ENCODE peak calls at places on chromosomes 12 and 14, in eight cellular contexts. S is heart left ventricle, W is ovary, Y is IMR-90, C is epithelial cell of esophagus, N is PC-3, B is pancreas, J is neural progenitor cell. K is an unnamed sample.

GRCh38 chr12:92224685-92225331 is 79.2 kb upstream of the BTG1 start:
- DNase-seq in S (no peak), W (no peak), Y (peak), C (peak), N (peak), B (no peak), J (no peak), K (peak)

GRCh38 chr12:3243376-3244084 is 166.4 kb downstream of the TSPAN9 start:
- DNase-seq in S (no peak), W (no peak), Y (no peak), C (no peak), N (no peak), B (peak), J (no peak), K (no peak)

GRCh38 chr12:84034891-84035290 is 877.7 kb downstream of the SLC6A15 start:
- DNase-seq in S (no peak), W (no peak), Y (peak), C (no peak), N (no peak), B (no peak), J (no peak), K (no peak)

GRCh38 chr14:45891417-45892080 is 638.5 kb upstream of the MIS18BP1 start:
- DNase-seq in S (no peak), W (no peak), Y (no peak), C (peak), N (peak), B (no peak), J (peak), K (no peak)

GRCh38 chr12:121712462-121713256 is at the start of gene TMEM120B:
- DNase-seq in S (peak), W (peak), Y (peak), C (peak), N (peak), B (peak), J (peak), K (no peak)

GRCh38 chr12:94458882-94459772 is 540 bp downstream of the CEP83 start:
- DNase-seq in S (no peak), W (no peak), Y (peak), C (peak), N (peak), B (no peak), J (no peak), K (no peak)

GRCh38 chr12:76464636-76465166 is 94.9 kb downstream of the OSBPL8 start:
- DNase-seq in S (no peak), W (no peak), Y (peak), C (no peak), N (no peak), B (no peak), J (no peak), K (no peak)

GRCh38 chr14:89340200-89340667 is 76.8 kb downstream of the FOXN3 start:
- DNase-seq in S (no peak), W (peak), Y (peak), C (peak), N (no peak), B (no peak), J (no peak), K (no peak)

GRCh38 chr12:3187846-3188755 is 110.9 kb downstream of the TSPAN9 start:
- DNase-seq in S (no peak), W (no peak), Y (no peak), C (no peak), N (no peak), B (no peak), J (no peak), K (no peak)

GRCh38 chr12:57479043-57479375 is 657 bp downstream of the ARHGAP9 start:
- DNase-seq in S (no peak), W (no peak), Y (no peak), C (no peak), N (no peak), B (no peak), J (no peak), K (no peak)

GRCh38 chr14:63777024-63777423 is 49.2 kb upstream of the SGPP1 start:
- DNase-seq in S (no peak), W (no peak), Y (peak), C (peak), N (peak), B (no peak), J (no peak), K (peak)

GRCh38 chr12:65728348-65728912 is 95.9 kb upstream of the HMGA2 start:
- DNase-seq in S (no peak), W (no peak), Y (no peak), C (no peak), N (no peak), B (no peak), J (no peak), K (no peak)

GRCh38 chr12:93777249-93777648 is 100.1 kb downstream of the CRADD start:
- DNase-seq in S (no peak), W (peak), Y (peak), C (no peak), N (peak), B (no peak), J (no peak), K (no peak)

GRCh38 chr12:10097521-10097920 is 1.3 kb downstream of the CLEC1A start:
- DNase-seq in S (no peak), W (no peak), Y (no peak), C (no peak), N (no peak), B (no peak), J (no peak), K (no peak)

GRCh38 chr14:64889352-64889751 is 9.6 kb upstream of the SPTB start:
- DNase-seq in S (no peak), W (no peak), Y (peak), C (no peak), N (peak), B (no peak), J (no peak), K (no peak)

GRCh38 chr12:87155616-87156015 is 873.6 kb downstream of the C12orf50 start:
- DNase-seq in S (no peak), W (no peak), Y (peak), C (peak), N (peak), B (no peak), J (no peak), K (no peak)

GRCh38 chr14:102901633-102902032 is 20.8 kb upstream of the AMN start:
- DNase-seq in S (no peak), W (no peak), Y (no peak), C (no peak), N (no peak), B (no peak), J (no peak), K (no peak)

GRCh38 chr12:80509781-80510556 is 65.9 kb downstream of the PTPRQ start:
- DNase-seq in S (no peak), W (no peak), Y (peak), C (no peak), N (peak), B (no peak), J (no peak), K (peak)

GRCh38 chr12:78820946-78821345 is 43.6 kb upstream of the SYT1 start:
- DNase-seq in S (no peak), W (no peak), Y (no peak), C (no peak), N (no peak), B (no peak), J (no peak), K (no peak)

GRCh38 chr14:36676236-36676635 is 14.6 kb downstream of the PAX9 start:
- DNase-seq in S (no peak), W (no peak), Y (no peak), C (no peak), N (no peak), B (no peak), J (peak), K (no peak)

GRCh38 chr14:92679246-92679645 is 69.2 kb downstream of the LGMN start:
- DNase-seq in S (no peak), W (no peak), Y (no peak), C (no peak), N (no peak), B (no peak), J (no peak), K (no peak)

GRCh38 chr14:70884595-70885342 is 22.5 kb upstream of the PCNX1 start:
- DNase-seq in S (no peak), W (no peak), Y (no peak), C (peak), N (no peak), B (no peak), J (no peak), K (no peak)

GRCh38 chr12:100472325-100472724 is 1.3 kb upstream of the NR1H4 start:
- DNase-seq in S (no peak), W (no peak), Y (no peak), C (peak), N (no peak), B (no peak), J (no peak), K (no peak)

GRCh38 chr14:42224053-42224888 is 617.6 kb downstream of the LRFN5 start:
- DNase-seq in S (peak), W (peak), Y (peak), C (peak), N (peak), B (peak), J (peak), K (peak)

GRCh38 chr12:90343966-90344365 is 611.0 kb downstream of the CCER1 start:
- DNase-seq in S (no peak), W (no peak), Y (no peak), C (peak), N (no peak), B (no peak), J (no peak), K (no peak)

GRCh38 chr12:65660096-65660495 is 164.2 kb upstream of the HMGA2 start:
- DNase-seq in S (no peak), W (no peak), Y (no peak), C (no peak), N (no peak), B (no peak), J (no peak), K (no peak)

GRCh38 chr14:67188326-67188725 is 914 bp upstream of the GARIN2 start:
- DNase-seq in S (no peak), W (no peak), Y (no peak), C (peak), N (peak), B (no peak), J (no peak), K (no peak)

GRCh38 chr12:108567974-108568652 is 5.7 kb downstream of the ISCU start:
- DNase-seq in S (no peak), W (no peak), Y (peak), C (no peak), N (no peak), B (no peak), J (no peak), K (no peak)

GRCh38 chr12:79397609-79398008 is 293.2 kb downstream of the PAWR start:
- DNase-seq in S (no peak), W (no peak), Y (peak), C (no peak), N (no peak), B (no peak), J (no peak), K (no peak)

GRCh38 chr12:42468341-42468821 is 121.2 kb downstream of the PRICKLE1 start:
- DNase-seq in S (peak), W (peak), Y (no peak), C (no peak), N (no peak), B (no peak), J (no peak), K (no peak)

GRCh38 chr14:68951051-68951797 is 27.9 kb downstream of the ACTN1 start:
- DNase-seq in S (peak), W (peak), Y (peak), C (peak), N (peak), B (peak), J (no peak), K (peak)

GRCh38 chr12:40693503-40693863 is 1.2 kb downstream of the CNTN1 start:
- DNase-seq in S (no peak), W (peak), Y (no peak), C (peak), N (no peak), B (no peak), J (peak), K (no peak)

GRCh38 chr12:111268738-111269572 is 99.9 kb downstream of the PHETA1 start:
- DNase-seq in S (no peak), W (no peak), Y (no peak), C (no peak), N (peak), B (no peak), J (no peak), K (no peak)

GRCh38 chr12:2536724-2537123 is 258.0 kb upstream of the FKBP4 start:
- DNase-seq in S (no peak), W (no peak), Y (no peak), C (no peak), N (no peak), B (no peak), J (no peak), K (no peak)

GRCh38 chr14:75944607-75945241 is 37.1 kb downstream of the TGFB3 start:
- DNase-seq in S (no peak), W (no peak), Y (no peak), C (no peak), N (no peak), B (no peak), J (no peak), K (no peak)

DNA sequence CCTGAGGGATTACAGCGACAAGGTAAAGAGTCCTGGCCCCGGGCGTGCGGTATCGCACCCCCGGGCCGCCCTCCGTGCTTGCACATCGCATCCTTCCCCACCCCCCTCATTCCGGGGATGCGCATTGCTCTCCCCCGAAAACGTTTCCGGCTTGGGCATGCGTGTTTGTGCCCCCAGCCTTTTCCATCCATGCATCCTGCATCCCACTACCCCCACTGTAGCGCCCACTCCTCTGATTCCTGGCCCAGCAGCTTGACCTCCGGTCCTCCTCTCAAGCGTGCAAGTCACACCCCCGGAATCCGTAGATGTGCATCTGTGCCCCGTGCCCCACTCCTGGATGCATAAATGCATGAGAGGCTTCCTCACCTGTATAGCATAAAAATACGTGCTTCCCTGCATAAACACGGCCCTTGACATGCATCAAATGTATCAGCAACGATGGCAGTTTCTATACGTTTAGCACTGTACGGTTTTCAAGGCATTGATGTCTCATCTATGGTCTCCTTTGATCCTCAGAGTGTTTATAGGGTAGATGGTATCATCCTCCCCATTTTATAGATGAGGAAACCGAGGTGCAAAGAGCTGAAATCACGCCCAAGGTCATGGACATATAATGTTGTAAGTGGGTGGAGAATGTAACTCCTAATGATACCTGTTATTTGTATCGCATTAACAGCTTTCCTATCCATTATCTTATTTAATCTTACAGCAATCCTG is 484 bp downstream of the RIC8B start:
- DNase-seq in S (no peak), W (no peak), Y (no peak), C (no peak), N (peak), B (no peak), J (no peak), K (no peak)
- TF ChIP-seq CTCF in S (no peak), W (no peak), Y (no peak), C (no peak), N (no peak), B (no peak), J (no peak), K (no peak)

GRCh38 chr12:85951823-85952222 is 77.7 kb downstream of the NTS start:
- DNase-seq in S (no peak), W (no peak), Y (peak), C (peak), N (peak), B (no peak), J (no peak), K (no peak)
- TF ChIP-seq CTCF in S (peak), W (no peak), Y (peak), C (peak), N (peak), B (no peak), J (peak), K (peak)

GRCh38 chr12:71791473-71792150 is 36.9 kb downstream of the RAB21 start:
- DNase-seq in S (no peak), W (no peak), Y (no peak), C (no peak), N (no peak), B (no peak), J (no peak), K (no peak)

GRCh38 chr12:71782007-71782406 is 27.3 kb downstream of the RAB21 start:
- DNase-seq in S (no peak), W (no peak), Y (no peak), C (no peak), N (no peak), B (no peak), J (no peak), K (no peak)

GRCh38 chr12:71792599-71792998 is 37.9 kb downstream of the RAB21 start:
- DNase-seq in S (no peak), W (no peak), Y (no peak), C (no peak), N (no peak), B (no peak), J (no peak), K (no peak)

GRCh38 chr12:71787574-71787973 is 32.9 kb downstream of the RAB21 start:
- DNase-seq in S (no peak), W (no peak), Y (no peak), C (no peak), N (no peak), B (no peak), J (no peak), K (no peak)

DNA sequence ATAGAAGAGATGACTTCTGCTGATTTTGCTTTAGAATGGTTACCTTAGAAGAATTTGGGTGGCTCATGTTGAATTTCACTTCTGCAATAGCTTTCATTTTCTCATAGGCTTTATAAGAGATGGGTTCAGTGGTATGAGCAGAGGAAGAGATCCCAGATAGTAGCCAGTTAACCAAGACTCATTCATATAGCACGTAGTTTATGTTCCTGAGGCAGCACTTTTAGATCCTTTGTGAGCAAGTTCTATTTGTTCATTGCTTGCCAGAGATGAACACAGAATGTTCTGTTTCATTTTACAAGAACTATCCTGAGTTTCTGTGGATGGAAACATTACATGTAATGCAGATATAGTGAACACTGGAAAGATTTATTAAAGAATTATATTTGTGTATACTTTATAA is 32.2 kb downstream of the RAB21 start:
- DNase-seq in S (no peak), W (no peak), Y (no peak), C (no peak), N (no peak), B (no peak), J (no peak), K (no peak)
- TF ChIP-seq CTCF in S (no peak), W (no peak), Y (no peak), C (no peak), N (no peak), B (no peak), J (no peak), K (no peak)

GRCh38 chr12:120453060-120453761 is 7.0 kb downstream of the GATC start:
- DNase-seq in S (no peak), W (no peak), Y (no peak), C (no peak), N (no peak), B (no peak), J (no peak), K (no peak)

GRCh38 chr12:120455302-120455701 is 9.1 kb downstream of the GATC start:
- DNase-seq in S (no peak), W (no peak), Y (no peak), C (no peak), N (no peak), B (peak), J (no peak), K (no peak)

GRCh38 chr12:120453977-120454376 is 7.7 kb downstream of the GATC start:
- DNase-seq in S (no peak), W (no peak), Y (peak), C (peak), N (peak), B (no peak), J (peak), K (no peak)

GRCh38 chr12:120460157-120460556 is 9.4 kb downstream of the SRSF9 start:
- DNase-seq in S (no peak), W (no peak), Y (no peak), C (no peak), N (no peak), B (no peak), J (no peak), K (no peak)

DNA sequence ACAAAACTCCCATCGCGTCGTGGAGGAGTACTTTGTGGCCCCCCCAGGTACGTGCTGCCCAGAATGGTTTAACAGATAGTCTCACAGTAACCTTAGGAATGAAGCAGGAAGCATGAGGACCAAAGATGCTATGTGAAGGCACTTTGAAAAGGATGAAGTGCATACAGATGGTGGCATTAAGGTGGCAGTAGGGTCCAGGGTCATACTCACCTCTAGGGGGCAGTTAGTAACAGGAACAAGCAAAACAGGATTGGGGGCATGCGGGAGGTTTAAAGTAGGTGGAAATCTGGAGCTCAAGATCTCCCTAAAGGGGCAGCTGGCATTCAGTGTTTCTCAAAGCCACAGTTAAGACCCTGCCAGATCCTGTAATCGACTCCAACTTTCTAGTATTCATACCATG is 10.9 kb downstream of the GATC start:
- DNase-seq in S (no peak), W (no peak), Y (no peak), C (no peak), N (peak), B (no peak), J (peak), K (no peak)
- TF ChIP-seq CTCF in S (no peak), W (no peak), Y (peak), C (peak), N (peak), B (no peak), J (peak), K (peak)

GRCh38 chr12:63098851-63099250 is 52.1 kb downstream of the AVPR1A start:
- DNase-seq in S (no peak), W (no peak), Y (no peak), C (no peak), N (peak), B (no peak), J (peak), K (no peak)

GRCh38 chr12:63103489-63104131 is 47.4 kb downstream of the AVPR1A start:
- DNase-seq in S (no peak), W (no peak), Y (peak), C (peak), N (peak), B (no peak), J (peak), K (no peak)
- TF ChIP-seq CTCF in S (peak), W (no peak), Y (peak), C (peak), N (peak), B (peak), J (peak), K (peak)

GRCh38 chr12:6916426-6917200 is 2.2 kb downstream of the ENO2 start:
- DNase-seq in S (no peak), W (no peak), Y (no peak), C (no peak), N (no peak), B (no peak), J (no peak), K (no peak)

GRCh38 chr12:6921539-6921938 is 6.2 kb upstream of the ATN1 start:
- DNase-seq in S (no peak), W (no peak), Y (no peak), C (no peak), N (no peak), B (no peak), J (no peak), K (no peak)

GRCh38 chr12:6921996-6922935 is 5.5 kb upstream of the ATN1 start:
- DNase-seq in S (no peak), W (no peak), Y (no peak), C (no peak), N (no peak), B (no peak), J (no peak), K (no peak)

GRCh38 chr12:6917491-6918231 is 3.3 kb downstream of the ENO2 start:
- DNase-seq in S (no peak), W (no peak), Y (peak), C (peak), N (no peak), B (no peak), J (no peak), K (no peak)

DNA sequence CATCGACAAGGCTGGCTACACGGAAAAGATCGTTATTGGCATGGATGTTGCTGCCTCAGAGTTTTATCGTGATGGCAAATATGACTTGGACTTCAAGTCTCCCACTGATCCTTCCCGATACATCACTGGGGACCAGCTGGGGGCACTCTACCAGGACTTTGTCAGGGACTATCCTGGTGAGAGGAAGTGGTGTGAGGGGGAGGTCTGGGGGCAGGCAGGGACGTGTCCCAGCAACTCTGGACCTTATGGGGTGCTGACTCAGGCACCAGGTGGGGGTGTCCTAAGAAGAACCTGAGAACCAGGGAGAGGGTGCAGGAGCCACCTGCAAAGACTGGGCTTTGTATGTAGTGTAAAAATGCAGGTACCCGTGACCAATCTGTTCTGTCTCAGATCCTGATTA is 5.2 kb downstream of the ENO2 start:
- DNase-seq in S (no peak), W (no peak), Y (no peak), C (peak), N (no peak), B (no peak), J (no peak), K (no peak)
- TF ChIP-seq CTCF in S (no peak), W (no peak), Y (no peak), C (no peak), N (peak), B (no peak), J (no peak), K (no peak)

K was measured in AG04450.